ENCODE peak calls at places on chromosomes 7 and 10, in four cellular contexts. One of them, this sample, is unnamed.

GRCh38 chr7:1886361-1887064 is 216.4 kb downstream of the ELFN1 start:
- DNase-seq in WERI-Rb-1: no peak
- DNase-seq in esophagus muscularis mucosa: no peak
- DNase-seq in pancreas: no peak
- DNase-seq in this sample: no peak

GRCh38 chr10:49015700-49016099 is 76.1 kb upstream of the LRRC18 start:
- DNase-seq in esophagus muscularis mucosa: no peak
- DNase-seq in pancreas: no peak
- DNase-seq in WERI-Rb-1: no peak
- DNase-seq in this sample: no peak

GRCh38 chr10:133277277-133277992 is 767 bp upstream of the ADAM8 start:
- DNase-seq in pancreas: no peak
- DNase-seq in WERI-Rb-1: no peak
- DNase-seq in esophagus muscularis mucosa: no peak
- DNase-seq in this sample: no peak

GRCh38 chr7:19798986-19799385 is 25.6 kb upstream of the TMEM196 start:
- DNase-seq in pancreas: no peak
- DNase-seq in esophagus muscularis mucosa: no peak
- DNase-seq in WERI-Rb-1: no peak
- DNase-seq in this sample: no peak

GRCh38 chr7:131773413-131773812 is 217.0 kb upstream of the PODXL start:
- DNase-seq in esophagus muscularis mucosa: no peak
- DNase-seq in WERI-Rb-1: no peak
- DNase-seq in pancreas: no peak
- DNase-seq in this sample: no peak

GRCh38 chr10:42961776-42962119 is 115.1 kb upstream of the RET start:
- DNase-seq in pancreas: no peak
- DNase-seq in WERI-Rb-1: no peak
- DNase-seq in esophagus muscularis mucosa: no peak
- DNase-seq in this sample: no peak

GRCh38 chr10:31526681-31527080 is 207.7 kb downstream of the ZEB1 start:
- DNase-seq in pancreas: no peak
- DNase-seq in esophagus muscularis mucosa: no peak
- DNase-seq in WERI-Rb-1: no peak
- DNase-seq in this sample: no peak

GRCh38 chr7:120168066-120168465 is 104.9 kb upstream of the KCND2 start:
- DNase-seq in WERI-Rb-1: no peak
- DNase-seq in pancreas: no peak
- DNase-seq in esophagus muscularis mucosa: no peak
- DNase-seq in this sample: no peak

GRCh38 chr7:68680235-68680872 is 917.9 kb upstream of the AUTS2 start:
- DNase-seq in WERI-Rb-1: no peak
- DNase-seq in esophagus muscularis mucosa: no peak
- DNase-seq in pancreas: no peak
- DNase-seq in this sample: no peak

GRCh38 chr7:603152-603941 is 83.7 kb upstream of the PDGFA start:
- DNase-seq in pancreas: no peak
- DNase-seq in WERI-Rb-1: no peak
- DNase-seq in esophagus muscularis mucosa: no peak
- DNase-seq in this sample: no peak

GRCh38 chr10:12934777-12935176 is 66.7 kb downstream of the CCDC3 start:
- DNase-seq in WERI-Rb-1: no peak
- DNase-seq in esophagus muscularis mucosa: no peak
- DNase-seq in pancreas: no peak
- DNase-seq in this sample: no peak

GRCh38 chr10:49387029-49387428 is 8.9 kb downstream of the DRGX start:
- DNase-seq in WERI-Rb-1: no peak
- DNase-seq in pancreas: no peak
- DNase-seq in esophagus muscularis mucosa: no peak
- DNase-seq in this sample: no peak

DNA sequence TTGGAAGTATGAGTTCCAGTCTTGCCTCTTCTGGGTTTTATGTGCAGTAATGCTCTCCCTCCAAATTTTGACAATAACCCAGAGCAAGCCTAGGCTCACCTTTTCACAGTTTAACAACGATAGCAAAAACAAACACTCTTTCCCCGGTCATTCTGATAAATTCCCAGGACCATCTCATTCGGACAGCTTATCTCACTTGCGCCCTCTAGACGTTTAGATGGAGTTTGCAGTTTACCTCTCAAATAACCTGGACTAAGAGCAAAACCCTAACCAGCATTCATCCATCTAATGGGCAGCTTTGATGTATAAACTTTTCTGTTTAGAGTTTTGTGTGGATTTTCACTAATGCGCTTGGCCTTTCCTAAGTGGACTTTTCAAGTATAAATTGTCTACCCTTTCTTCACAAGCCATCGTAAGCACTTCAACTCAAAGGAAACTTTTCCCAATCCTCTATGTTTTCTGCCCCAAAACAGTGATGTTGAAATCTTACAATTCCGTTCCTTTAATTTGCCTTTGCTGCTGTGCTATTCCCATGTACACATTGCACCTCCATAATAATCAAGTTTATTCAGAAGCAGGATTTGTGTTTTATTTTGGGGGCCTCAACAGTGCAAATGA is 114.9 kb downstream of the HDAC9 start:
- DNase-seq in pancreas: no peak
- DNase-seq in esophagus muscularis mucosa: no peak
- DNase-seq in WERI-Rb-1: peak; percentile 31
- DNase-seq in this sample: no peak
- TF ChIP-seq CTCF in pancreas: peak; percentile 35
- TF ChIP-seq CTCF in esophagus muscularis mucosa: peak; percentile 25
- TF ChIP-seq CTCF in WERI-Rb-1: peak; percentile 81
- TF ChIP-seq CTCF in this sample: peak; percentile 62

GRCh38 chr7:30858576-30858975 is 53.1 kb upstream of the AQP1 start:
- DNase-seq in esophagus muscularis mucosa: no peak
- DNase-seq in pancreas: no peak
- DNase-seq in WERI-Rb-1: no peak
- DNase-seq in this sample: no peak
- H3K36me3 ChIP-seq in esophagus muscularis mucosa: peaks cover 6% of the 10 kb centered on the region
- H3K36me3 ChIP-seq in pancreas: no peaks in the 10 kb centered on the region
- H3K36me3 ChIP-seq in WERI-Rb-1: no peaks in the 10 kb centered on the region
- H3K36me3 ChIP-seq in this sample: no peaks in the 10 kb centered on the region

GRCh38 chr10:19310121-19310520 is 261.5 kb downstream of the MALRD1 start:
- DNase-seq in WERI-Rb-1: no peak
- DNase-seq in pancreas: no peak
- DNase-seq in esophagus muscularis mucosa: no peak
- DNase-seq in this sample: no peak
- H3K4me3 ChIP-seq in WERI-Rb-1: no peak overlapping the region
- H3K4me3 ChIP-seq in pancreas: no peak overlapping the region
- H3K4me3 ChIP-seq in esophagus muscularis mucosa: no peak overlapping the region
- H3K4me3 ChIP-seq in this sample: no peak overlapping the region

DNA sequence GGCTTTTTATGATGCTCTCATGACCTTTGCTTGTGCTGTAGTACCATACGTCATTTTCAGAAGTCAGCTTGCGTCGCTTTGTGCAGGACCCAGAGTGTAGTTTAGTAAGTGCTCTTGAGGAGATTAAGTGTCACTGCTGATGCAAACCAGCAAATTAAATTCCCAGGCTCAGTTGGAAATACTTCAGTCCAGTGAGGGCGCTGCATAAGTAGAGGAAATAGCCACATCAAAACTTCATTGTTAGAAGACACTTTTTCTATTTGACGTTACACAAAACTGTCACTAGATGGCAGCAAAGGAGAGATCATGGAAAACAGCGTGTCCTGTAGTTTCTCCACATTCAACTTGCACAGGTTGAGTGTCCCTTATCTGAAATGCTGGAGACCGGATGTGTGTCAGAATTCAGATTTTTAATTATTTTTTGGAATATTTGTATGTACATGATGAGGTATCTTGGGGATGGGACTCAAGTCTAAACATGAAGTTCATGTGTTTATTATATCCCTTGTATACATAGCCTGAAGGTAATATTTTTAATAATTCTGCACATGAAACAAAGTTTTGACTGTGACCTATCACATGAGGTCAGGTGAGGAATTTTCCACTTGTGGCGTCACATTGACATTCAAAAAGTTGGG is 7.9 kb downstream of the ZNF22 start:
- DNase-seq in esophagus muscularis mucosa: peak; percentile 89
- DNase-seq in pancreas: peak; percentile 47
- DNase-seq in WERI-Rb-1: peak; percentile 64
- DNase-seq in this sample: peak; percentile 20
- TF ChIP-seq CTCF in esophagus muscularis mucosa: peak; percentile 81
- TF ChIP-seq CTCF in pancreas: peak; percentile 53
- TF ChIP-seq CTCF in WERI-Rb-1: peak; percentile 71
- TF ChIP-seq CTCF in this sample: peak; percentile 60

GRCh38 chr7:99396914-99397631 is 11.3 kb downstream of the PDAP1 start:
- DNase-seq in esophagus muscularis mucosa: no peak
- DNase-seq in pancreas: no peak
- DNase-seq in WERI-Rb-1: no peak
- DNase-seq in this sample: no peak

GRCh38 chr7:99397632-99397983 is 10.8 kb downstream of the PDAP1 start:
- DNase-seq in esophagus muscularis mucosa: no peak
- DNase-seq in pancreas: no peak
- DNase-seq in WERI-Rb-1: no peak
- DNase-seq in this sample: no peak

GRCh38 chr7:99402854-99403253 is 5.5 kb downstream of the PDAP1 start:
- DNase-seq in pancreas: no peak
- DNase-seq in WERI-Rb-1: no peak
- DNase-seq in esophagus muscularis mucosa: no peak
- DNase-seq in this sample: no peak

GRCh38 chr7:99398891-99399445 is 9.4 kb downstream of the PDAP1 start:
- DNase-seq in esophagus muscularis mucosa: no peak
- DNase-seq in pancreas: no peak
- DNase-seq in WERI-Rb-1: no peak
- DNase-seq in this sample: no peak

GRCh38 chr7:99399597-99399996 is 8.8 kb downstream of the PDAP1 start:
- DNase-seq in pancreas: no peak
- DNase-seq in esophagus muscularis mucosa: no peak
- DNase-seq in WERI-Rb-1: no peak
- DNase-seq in this sample: no peak
- H3K36me3 ChIP-seq in pancreas: no peaks in the 10 kb centered on the region
- H3K36me3 ChIP-seq in esophagus muscularis mucosa: peaks cover 100% of the 10 kb centered on the region
- H3K36me3 ChIP-seq in WERI-Rb-1: peaks cover 87% of the 10 kb centered on the region
- H3K36me3 ChIP-seq in this sample: peaks cover 61% of the 10 kb centered on the region

DNA sequence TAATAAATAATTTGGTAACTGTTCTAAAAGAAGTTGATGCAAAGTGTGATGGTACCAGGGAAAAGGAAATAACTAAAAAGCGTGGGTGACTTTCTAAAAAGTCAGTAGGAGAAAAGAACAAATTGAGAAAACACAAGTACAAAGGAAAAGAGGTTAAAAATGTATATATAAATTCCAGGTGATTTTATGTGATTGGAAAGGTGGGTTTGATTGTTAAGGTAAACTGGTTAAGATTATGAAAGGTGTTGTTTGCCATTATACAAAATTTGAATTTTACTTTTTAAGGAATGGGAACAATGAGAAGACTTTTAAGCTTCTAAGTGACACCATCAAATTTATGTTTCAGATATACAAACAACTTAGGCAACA is 872 bp upstream of the NDUFA5 start:
- DNase-seq in esophagus muscularis mucosa: no peak
- DNase-seq in WERI-Rb-1: no peak
- DNase-seq in pancreas: no peak
- DNase-seq in this sample: no peak
- H3K4me3 ChIP-seq in esophagus muscularis mucosa: peak overlapping the region; percentile 94
- H3K4me3 ChIP-seq in WERI-Rb-1: no peak overlapping the region
- H3K4me3 ChIP-seq in pancreas: no peak overlapping the region
- H3K4me3 ChIP-seq in this sample: no peak overlapping the region

DNA sequence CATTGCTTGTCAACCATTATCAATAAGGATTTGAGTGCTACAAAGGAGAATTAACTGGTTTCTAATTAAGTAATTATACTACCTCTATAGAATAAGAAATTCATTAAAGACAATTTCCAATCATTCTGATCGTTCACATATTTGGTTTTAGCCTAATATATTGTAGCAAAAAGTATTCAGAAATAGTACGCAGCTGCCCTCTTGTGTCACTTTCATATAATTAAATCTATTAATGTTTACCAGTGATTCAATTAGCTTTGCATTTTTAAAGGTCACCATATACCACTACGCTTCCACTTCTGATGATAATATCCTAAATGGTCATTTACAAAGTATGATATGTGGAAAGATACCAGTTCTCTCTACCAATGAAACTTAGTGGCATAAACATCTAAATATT is 128.3 kb downstream of the NEBL start:
- DNase-seq in esophagus muscularis mucosa: no peak
- DNase-seq in pancreas: no peak
- DNase-seq in WERI-Rb-1: no peak
- DNase-seq in this sample: no peak
- TF ChIP-seq CTCF in esophagus muscularis mucosa: peak; percentile 22
- TF ChIP-seq CTCF in pancreas: no peak
- TF ChIP-seq CTCF in WERI-Rb-1: no peak
- TF ChIP-seq CTCF in this sample: no peak

GRCh38 chr10:84388148-84388547 is 59.8 kb downstream of the CCSER2 start:
- DNase-seq in pancreas: no peak
- DNase-seq in WERI-Rb-1: no peak
- DNase-seq in esophagus muscularis mucosa: no peak
- DNase-seq in this sample: no peak

GRCh38 chr10:84390364-84390763 is 62.0 kb downstream of the CCSER2 start:
- DNase-seq in WERI-Rb-1: no peak
- DNase-seq in esophagus muscularis mucosa: no peak
- DNase-seq in pancreas: no peak
- DNase-seq in this sample: no peak

GRCh38 chr10:84395581-84395980 is 67.2 kb downstream of the CCSER2 start:
- DNase-seq in pancreas: no peak
- DNase-seq in esophagus muscularis mucosa: no peak
- DNase-seq in WERI-Rb-1: no peak
- DNase-seq in this sample: no peak

DNA sequence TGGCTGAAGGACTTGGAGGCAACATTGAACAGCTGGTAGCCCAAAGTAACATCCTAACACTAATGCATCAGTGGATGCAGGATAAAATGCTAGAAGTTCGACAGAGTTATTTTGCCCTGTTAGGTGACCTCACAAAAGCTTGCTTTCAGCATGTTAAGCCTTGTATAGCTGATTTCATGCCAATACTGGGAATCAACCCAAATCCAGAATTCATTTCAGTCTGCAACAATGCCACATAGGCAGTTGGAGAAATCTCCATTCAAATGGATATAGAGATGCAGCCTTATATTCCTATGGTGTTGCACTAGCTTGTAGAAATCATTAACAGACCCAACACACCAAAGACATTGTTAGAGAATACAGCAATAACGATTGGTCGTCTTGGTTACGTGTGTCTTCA is 62.9 kb downstream of the CCSER2 start:
- DNase-seq in esophagus muscularis mucosa: no peak
- DNase-seq in pancreas: no peak
- DNase-seq in WERI-Rb-1: no peak
- DNase-seq in this sample: no peak
- H3K36me3 ChIP-seq in esophagus muscularis mucosa: peaks cover 10% of the 10 kb centered on the region
- H3K36me3 ChIP-seq in pancreas: no peaks in the 10 kb centered on the region
- H3K36me3 ChIP-seq in WERI-Rb-1: peaks cover 2% of the 10 kb centered on the region
- H3K36me3 ChIP-seq in this sample: no peaks in the 10 kb centered on the region

GRCh38 chr7:149869291-149869650 is 4.5 kb upstream of the ATP6V0E2 start:
- DNase-seq in pancreas: no peak
- DNase-seq in esophagus muscularis mucosa: no peak
- DNase-seq in WERI-Rb-1: no peak
- DNase-seq in this sample: no peak
- H3K4me3 ChIP-seq in pancreas: no peak overlapping the region
- H3K4me3 ChIP-seq in esophagus muscularis mucosa: no peak overlapping the region
- H3K4me3 ChIP-seq in WERI-Rb-1: no peak overlapping the region
- H3K4me3 ChIP-seq in this sample: no peak overlapping the region